ENCODE peak calls at places on chromosomes 3 and 15, in nine cellular contexts. R is neural progenitor cell, S is fibroblast of lung, G is MM.1S, O is HCT116, N is H1, A is mammary epithelial cell, P is SK-N-SH, I is neuronal stem cell. M is an unnamed sample.

GRCh38 chr3:131091768-131092167 is 65.1 kb downstream of the NEK11 start:
- DNase-seq in R (peak), O (no peak), P (no peak), S (peak), N (no peak), G (no peak), A (peak), I (no peak), M (peak)

GRCh38 chr3:56001537-56001936 is 466.7 kb downstream of the ERC2 start:
- DNase-seq in S (no peak), G (no peak), I (no peak), P (no peak), N (no peak), R (no peak), A (no peak), O (no peak), M (no peak)

GRCh38 chr3:196793224-196793623 is 53.6 kb downstream of the PAK2 start:
- DNase-seq in S (peak), P (peak), N (no peak), O (peak), R (no peak), A (peak), G (no peak), I (no peak), M (peak)

GRCh38 chr3:117820900-117821299 is 1111.3 kb downstream of the TUSC7 start:
- DNase-seq in O (no peak), A (peak), S (peak), R (no peak), N (no peak), I (no peak), G (no peak), P (no peak), M (no peak)

GRCh38 chr15:92113832-92114231 is 260.3 kb downstream of the SLCO3A1 start:
- DNase-seq in R (no peak), I (no peak), G (no peak), S (no peak), A (no peak), O (no peak), N (no peak), P (no peak), M (no peak)

GRCh38 chr3:112303811-112304325 is 9.9 kb upstream of the SLC9C1 start:
- DNase-seq in O (no peak), G (peak), A (no peak), I (no peak), P (no peak), S (peak), R (peak), N (no peak), M (no peak)

GRCh38 chr3:174409085-174409743 is 449.9 kb upstream of the NAALADL2 start:
- DNase-seq in R (peak), O (no peak), G (no peak), P (peak), S (no peak), A (no peak), N (no peak), I (no peak), M (no peak)

GRCh38 chr15:91541286-91541685 is 312.2 kb upstream of the SLCO3A1 start:
- DNase-seq in S (no peak), I (no peak), G (no peak), P (no peak), R (no peak), O (no peak), A (peak), N (no peak), M (no peak)

GRCh38 chr3:125694761-125695294 is 99.5 kb upstream of the OSBPL11 start:
- DNase-seq in P (no peak), O (no peak), A (no peak), I (no peak), N (no peak), G (no peak), R (no peak), S (no peak), M (no peak)

GRCh38 chr3:13574798-13575451 is 26.0 kb downstream of the FBLN2 start:
- DNase-seq in S (no peak), O (no peak), R (peak), N (no peak), A (no peak), P (no peak), G (no peak), I (no peak), M (no peak)

GRCh38 chr3:135125171-135125801 is 330.2 kb downstream of the EPHB1 start:
- DNase-seq in I (peak), S (peak), O (no peak), G (peak), N (no peak), P (no peak), A (peak), R (peak), M (no peak)

GRCh38 chr3:157201648-157202278 is 41.8 kb upstream of the CCNL1 start:
- DNase-seq in A (peak), O (peak), I (no peak), N (no peak), S (peak), P (peak), G (peak), R (peak), M (no peak)

GRCh38 chr3:149657796-149658443 is at the start of gene WWTR1:
- DNase-seq in I (peak), G (peak), R (peak), S (peak), A (peak), N (peak), O (peak), P (peak), M (peak)

GRCh38 chr3:56076746-56077145 is 391.5 kb downstream of the ERC2 start:
- DNase-seq in P (no peak), S (no peak), R (no peak), G (no peak), N (no peak), O (no peak), A (peak), I (no peak), M (no peak)

GRCh38 chr3:13275376-13276005 is 144.6 kb downstream of the NUP210 start:
- DNase-seq in A (no peak), I (no peak), P (no peak), S (no peak), R (no peak), O (no peak), N (no peak), G (no peak), M (no peak)

GRCh38 chr3:97481416-97481815 is 283.1 kb upstream of the ARL6 start:
- DNase-seq in S (no peak), I (no peak), R (no peak), A (no peak), O (no peak), P (no peak), G (no peak), N (no peak), M (no peak)

GRCh38 chr3:64187065-64187959 is 38.0 kb downstream of the PRICKLE2 start:
- DNase-seq in O (no peak), P (no peak), G (no peak), R (no peak), I (no peak), N (no peak), A (peak), S (peak), M (peak)

GRCh38 chr15:31457631-31458526 is 131.2 kb downstream of the KLF13 start:
- DNase-seq in O (no peak), R (peak), N (no peak), S (peak), P (no peak), G (no peak), I (no peak), A (peak), M (no peak)

GRCh38 chr3:167882057-167882667 is 146.6 kb downstream of the SERPINI1 start:
- DNase-seq in O (peak), N (no peak), G (peak), R (peak), P (peak), A (peak), I (no peak), S (peak), M (peak)

GRCh38 chr15:98946301-98947255 is 61.0 kb downstream of the PGPEP1L start:
- DNase-seq in S (peak), O (no peak), G (no peak), A (no peak), I (no peak), N (no peak), P (no peak), R (no peak), M (peak)

GRCh38 chr15:56892651-56893348 is 25.6 kb upstream of the TCF12 start:
- DNase-seq in O (no peak), G (no peak), R (no peak), P (no peak), I (no peak), A (no peak), S (no peak), N (no peak), M (no peak)

GRCh38 chr3:111541911-111542483 is at the start of gene CD96:
- DNase-seq in O (no peak), S (peak), I (no peak), R (no peak), P (no peak), G (no peak), A (peak), N (no peak), M (no peak)

GRCh38 chr3:9727743-9728142 is 3.8 kb upstream of the BRPF1 start:
- DNase-seq in P (no peak), N (no peak), S (no peak), G (no peak), A (no peak), R (no peak), I (no peak), O (no peak), M (no peak)

GRCh38 chr3:197746214-197746613 is 3.5 kb upstream of the FYTTD1 start:
- DNase-seq in G (no peak), I (no peak), O (no peak), R (no peak), A (no peak), P (no peak), N (no peak), S (no peak), M (no peak)

GRCh38 chr3:102079809-102080197 is 230.5 kb downstream of the NFKBIZ start:
- DNase-seq in G (no peak), P (no peak), I (no peak), A (no peak), N (no peak), O (no peak), S (no peak), R (no peak), M (no peak)

GRCh38 chr3:100027321-100027720 is 87.0 kb downstream of the FILIP1L start:
- DNase-seq in S (no peak), G (no peak), A (peak), R (no peak), O (no peak), P (no peak), I (no peak), N (no peak), M (no peak)

GRCh38 chr15:29470794-29471193 is 201.2 kb upstream of the NSMCE3 start:
- DNase-seq in A (no peak), N (no peak), P (no peak), I (no peak), G (no peak), R (no peak), S (no peak), O (no peak), M (no peak)

GRCh38 chr3:155704041-155704440 is 40.8 kb downstream of the PLCH1 start:
- DNase-seq in N (no peak), O (no peak), A (no peak), I (no peak), S (no peak), P (no peak), R (no peak), G (no peak), M (no peak)

GRCh38 chr15:70787001-70787400 is 23.6 kb upstream of the UACA start:
- DNase-seq in P (no peak), N (no peak), G (no peak), A (no peak), S (no peak), I (no peak), O (no peak), R (no peak), M (no peak)

GRCh38 chr3:156483426-156483825 is 71.5 kb downstream of the SSR3 start:
- DNase-seq in R (no peak), G (peak), S (peak), O (peak), P (no peak), A (peak), I (no peak), N (no peak), M (peak)

GRCh38 chr3:188152660-188153497 is 1.1 kb upstream of the LPP start:
- DNase-seq in P (peak), S (peak), I (peak), N (peak), A (peak), G (no peak), O (no peak), R (peak), M (peak)

GRCh38 chr3:125679258-125679657 is 84.0 kb upstream of the OSBPL11 start:
- DNase-seq in P (no peak), R (no peak), A (peak), N (no peak), O (no peak), I (no peak), S (no peak), G (no peak), M (no peak)

GRCh38 chr15:100601628-100602063 is 338 bp downstream of the LINS1 start:
- DNase-seq in N (no peak), S (no peak), G (peak), O (no peak), I (no peak), P (no peak), R (no peak), A (no peak), M (no peak)

GRCh38 chr15:88905576-88905975 is 7.6 kb downstream of the MFGE8 start:
- DNase-seq in P (peak), A (no peak), S (no peak), I (no peak), O (no peak), R (no peak), N (no peak), G (no peak), M (no peak)
- H2AFZ ChIP-seq in P (no peak), A (no peak), S (no peak), I (no peak), O (no peak), R (no peak), N (no peak), G (no peak), M (no peak)

GRCh38 chr3:8578282-8578681 is 66.3 kb downstream of the SSUH2 start:
- DNase-seq in A (no peak), P (no peak), G (no peak), N (no peak), S (no peak), R (no peak), I (no peak), O (no peak), M (no peak)

GRCh38 chr3:8579943-8580342 is 64.7 kb downstream of the SSUH2 start:
- DNase-seq in G (no peak), O (no peak), A (no peak), P (no peak), S (no peak), N (no peak), R (no peak), I (no peak), M (no peak)

GRCh38 chr3:8579101-8579500 is 65.5 kb downstream of the SSUH2 start:
- DNase-seq in N (no peak), O (no peak), S (no peak), R (no peak), P (no peak), I (no peak), A (peak), G (no peak), M (no peak)

GRCh38 chr3:8581806-8582436 is 62.7 kb downstream of the SSUH2 start:
- DNase-seq in I (no peak), P (no peak), S (no peak), G (no peak), N (no peak), O (no peak), A (no peak), R (no peak), M (no peak)

GRCh38 chr3:8581373-8581772 is 63.2 kb downstream of the SSUH2 start:
- DNase-seq in N (no peak), I (no peak), O (no peak), P (no peak), A (no peak), G (no peak), R (no peak), S (no peak), M (no peak)
- H2AFZ ChIP-seq in N (no peak), I (no peak), O (no peak), P (no peak), A (no peak), G (no peak), R (no peak), S (no peak), M (peak)

DNA sequence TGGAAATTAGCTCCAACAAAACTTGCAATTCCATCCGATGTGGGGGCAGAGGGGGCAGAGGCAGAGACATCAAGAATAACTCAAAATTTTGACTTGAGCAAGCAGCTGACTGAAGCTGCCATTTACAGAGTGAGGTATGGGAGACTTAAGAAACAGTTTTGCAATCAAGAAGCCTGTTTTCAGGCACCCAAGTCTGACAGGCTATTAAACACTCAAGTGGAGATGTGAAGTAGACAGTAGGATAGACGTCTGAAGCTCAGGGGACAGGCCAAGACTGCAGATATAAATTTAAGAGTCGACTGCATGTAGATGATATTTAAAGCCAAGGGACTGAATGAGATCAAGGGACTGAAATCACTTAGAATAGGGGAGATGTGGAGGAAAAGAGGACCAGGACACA is 9.9 kb upstream of the SH3BP5 start:
- DNase-seq in A (no peak), P (no peak), R (no peak), S (no peak), O (no peak), N (no peak), G (no peak), I (no peak), M (no peak)
- H2AFZ ChIP-seq in A (no peak), P (no peak), R (no peak), S (no peak), O (no peak), N (no peak), G (no peak), I (no peak), M (no peak)

GRCh38 chr3:108315767-108316301 is 19.5 kb downstream of the HHLA2 start:
- DNase-seq in N (no peak), I (no peak), A (no peak), G (no peak), S (no peak), P (no peak), R (no peak), O (no peak), M (no peak)

GRCh38 chr3:108312656-108313055 is 16.3 kb downstream of the HHLA2 start:
- DNase-seq in O (no peak), A (no peak), G (no peak), I (no peak), R (no peak), P (no peak), N (no peak), S (peak), M (no peak)

DNA sequence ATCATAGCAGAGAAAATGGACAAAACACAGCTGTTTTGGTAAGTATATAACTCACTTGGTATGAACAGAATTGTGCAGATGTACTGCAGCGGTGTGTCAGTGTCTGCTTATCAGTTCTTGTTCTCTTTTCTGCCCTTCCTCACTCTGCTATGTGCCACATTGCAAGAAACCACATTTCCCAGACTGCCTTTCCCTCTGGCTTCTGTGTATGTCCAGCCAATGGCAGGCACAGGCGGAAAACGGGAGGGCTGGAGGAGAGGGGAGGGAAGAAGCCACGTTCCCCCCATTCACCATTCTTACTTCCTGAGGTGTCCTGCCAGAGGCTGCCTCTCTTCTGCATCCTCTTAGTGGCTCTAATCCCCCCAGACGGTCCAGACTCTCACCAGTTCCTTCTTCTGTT is 15.4 kb downstream of the HHLA2 start:
- DNase-seq in I (no peak), S (no peak), N (no peak), A (no peak), O (no peak), R (peak), P (peak), G (no peak), M (no peak)
- H2AFZ ChIP-seq in I (peak), S (no peak), N (peak), A (peak), O (no peak), R (peak), P (no peak), G (no peak), M (no peak)

DNA sequence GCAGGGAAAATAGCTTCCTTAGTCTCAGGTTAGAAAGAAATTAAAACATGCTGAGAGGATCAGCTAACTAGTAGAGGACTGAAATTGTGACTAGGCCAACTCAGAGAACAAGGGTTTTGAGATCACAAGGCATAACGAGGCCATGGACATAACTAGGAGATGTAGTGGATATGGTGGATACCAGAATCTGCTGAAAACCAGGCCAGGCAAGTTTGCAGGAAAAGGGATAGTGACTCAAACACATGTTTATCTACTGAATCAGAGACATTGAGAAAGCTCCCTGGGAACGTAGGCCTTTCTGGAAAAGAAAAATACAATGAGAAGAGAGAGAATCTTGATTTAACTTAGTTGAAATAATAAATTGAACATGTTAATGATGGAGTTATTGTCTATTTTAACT is 326.5 kb upstream of the GBE1 start:
- DNase-seq in I (no peak), O (no peak), N (no peak), A (peak), S (peak), R (no peak), G (no peak), P (no peak), M (peak)
- H2AFZ ChIP-seq in I (peak), O (no peak), N (peak), A (peak), S (no peak), R (peak), G (no peak), P (peak), M (no peak)

GRCh38 chr3:45795882-45796765 is at the start of gene SLC6A20:
- DNase-seq in R (peak), G (no peak), A (no peak), N (no peak), P (peak), O (no peak), S (no peak), I (peak), M (no peak)

GRCh38 chr3:45795509-45795881 is 841 bp downstream of the SLC6A20 start:
- DNase-seq in P (no peak), N (no peak), I (no peak), A (no peak), G (no peak), R (peak), O (no peak), S (peak), M (no peak)

GRCh38 chr3:45799586-45799985 is 3.2 kb upstream of the SLC6A20 start:
- DNase-seq in I (no peak), S (no peak), P (no peak), A (no peak), G (no peak), O (no peak), R (no peak), N (no peak), M (no peak)

GRCh38 chr3:45798034-45798433 is 1.7 kb upstream of the SLC6A20 start:
- DNase-seq in P (no peak), S (no peak), O (no peak), N (no peak), G (no peak), R (no peak), I (no peak), A (no peak), M (no peak)

DNA sequence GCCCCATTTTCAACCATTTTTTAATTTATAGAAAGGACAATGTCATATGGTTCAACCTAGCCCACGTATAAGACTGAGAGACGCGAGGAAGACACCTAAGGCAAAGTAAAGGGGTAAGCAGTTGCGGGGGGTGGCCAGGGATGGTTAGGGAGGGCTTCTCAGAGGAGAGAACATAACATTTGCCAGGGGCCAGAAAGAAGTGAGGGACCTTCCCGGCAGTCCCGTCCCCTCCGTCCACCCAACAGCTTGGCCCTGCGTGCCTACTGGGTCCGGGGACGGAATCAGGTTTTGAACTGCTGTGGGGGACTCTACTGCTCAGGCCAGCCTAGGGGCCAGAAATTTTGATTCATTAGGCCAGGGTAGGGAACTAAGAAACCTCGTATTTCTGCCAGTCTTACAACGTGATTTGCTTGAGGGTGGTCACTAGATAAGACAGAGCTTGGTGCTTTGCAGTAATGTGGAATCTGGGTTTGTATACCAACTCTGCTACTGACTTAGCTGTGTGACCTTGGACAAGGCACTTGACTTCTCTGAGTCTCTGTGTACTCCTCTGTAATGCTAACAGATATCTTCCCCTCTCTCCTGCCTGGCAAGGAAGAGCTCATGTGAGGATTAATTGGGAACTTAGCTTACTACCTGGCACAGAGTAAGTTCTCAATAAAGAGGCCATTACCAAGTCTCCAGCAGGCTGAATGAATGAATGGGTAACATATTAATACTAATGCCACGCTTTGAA is 734 bp upstream of the SLC6A20 start:
- DNase-seq in S (no peak), A (no peak), I (no peak), P (no peak), G (no peak), R (no peak), N (no peak), O (no peak), M (no peak)
- H2AFZ ChIP-seq in S (no peak), A (peak), I (no peak), P (no peak), G (no peak), R (peak), N (peak), O (no peak), M (no peak)

M was measured in PC-9.